ENCODE peak calls at places on chromosomes 7 and 10, in eight cellular contexts. One of them, this sample, is unnamed. For H3K27me3, the result is how much of the 10 kb centered on the place peaks cover.

GRCh38 chr10:59904431-59905065 is 1.8 kb downstream of the CCDC6 start:
- DNase-seq in CD4-positive, alpha-beta T cell: no peak
- DNase-seq in cardiac muscle cell: peak
- DNase-seq in ovary: no peak
- DNase-seq in AG04450: no peak
- DNase-seq in IMR-90: no peak
- DNase-seq in Peyer's patch: no peak
- DNase-seq in GM23248: peak
- DNase-seq in this sample: no peak

GRCh38 chr10:132961-133898 is 2.0 kb upstream of the ZMYND11 start:
- DNase-seq in AG04450: no peak
- DNase-seq in IMR-90: peak
- DNase-seq in cardiac muscle cell: no peak
- DNase-seq in GM23248: peak
- DNase-seq in CD4-positive, alpha-beta T cell: no peak
- DNase-seq in ovary: no peak
- DNase-seq in Peyer's patch: no peak
- DNase-seq in this sample: no peak

GRCh38 chr10:67015225-67015624 is 89.4 kb downstream of the LRRTM3 start:
- DNase-seq in Peyer's patch: no peak
- DNase-seq in IMR-90: no peak
- DNase-seq in AG04450: no peak
- DNase-seq in GM23248: no peak
- DNase-seq in cardiac muscle cell: no peak
- DNase-seq in ovary: no peak
- DNase-seq in CD4-positive, alpha-beta T cell: no peak
- DNase-seq in this sample: no peak

GRCh38 chr10:33377658-33378025 is 43.2 kb upstream of the NRP1 start:
- DNase-seq in Peyer's patch: no peak
- DNase-seq in ovary: no peak
- DNase-seq in GM23248: peak
- DNase-seq in AG04450: no peak
- DNase-seq in IMR-90: peak
- DNase-seq in CD4-positive, alpha-beta T cell: no peak
- DNase-seq in cardiac muscle cell: no peak
- DNase-seq in this sample: no peak

GRCh38 chr7:20816389-20816959 is 29.8 kb upstream of the SP8 start:
- DNase-seq in cardiac muscle cell: no peak
- DNase-seq in AG04450: no peak
- DNase-seq in ovary: no peak
- DNase-seq in GM23248: no peak
- DNase-seq in IMR-90: no peak
- DNase-seq in Peyer's patch: no peak
- DNase-seq in CD4-positive, alpha-beta T cell: no peak
- DNase-seq in this sample: no peak

GRCh38 chr10:102814873-102815661 is 22.1 kb downstream of the CYP17A1 start:
- DNase-seq in CD4-positive, alpha-beta T cell: no peak
- DNase-seq in IMR-90: peak
- DNase-seq in cardiac muscle cell: peak
- DNase-seq in AG04450: no peak
- DNase-seq in ovary: peak
- DNase-seq in Peyer's patch: peak
- DNase-seq in GM23248: peak
- DNase-seq in this sample: no peak

GRCh38 chr7:150372271-150373048 is 3.8 kb downstream of the REPIN1 start:
- DNase-seq in cardiac muscle cell: no peak
- DNase-seq in Peyer's patch: peak
- DNase-seq in CD4-positive, alpha-beta T cell: no peak
- DNase-seq in GM23248: no peak
- DNase-seq in IMR-90: no peak
- DNase-seq in ovary: no peak
- DNase-seq in AG04450: no peak
- DNase-seq in this sample: no peak

GRCh38 chr10:36880898-36881297 is 244.5 kb upstream of the ANKRD30A start:
- DNase-seq in CD4-positive, alpha-beta T cell: no peak
- DNase-seq in GM23248: peak
- DNase-seq in IMR-90: peak
- DNase-seq in cardiac muscle cell: peak
- DNase-seq in ovary: no peak
- DNase-seq in AG04450: peak
- DNase-seq in Peyer's patch: no peak
- DNase-seq in this sample: no peak

GRCh38 chr10:130016095-130016494 is 52.0 kb upstream of the EBF3 start:
- DNase-seq in GM23248: no peak
- DNase-seq in CD4-positive, alpha-beta T cell: no peak
- DNase-seq in Peyer's patch: no peak
- DNase-seq in cardiac muscle cell: no peak
- DNase-seq in AG04450: no peak
- DNase-seq in IMR-90: no peak
- DNase-seq in ovary: no peak
- DNase-seq in this sample: no peak

GRCh38 chr10:69088801-69089501 is 1.0 kb downstream of the SRGN start:
- DNase-seq in GM23248: peak
- DNase-seq in cardiac muscle cell: no peak
- DNase-seq in CD4-positive, alpha-beta T cell: no peak
- DNase-seq in AG04450: no peak
- DNase-seq in ovary: no peak
- DNase-seq in Peyer's patch: no peak
- DNase-seq in IMR-90: peak
- DNase-seq in this sample: peak

GRCh38 chr10:133150656-133151055 is 9.4 kb upstream of the KNDC1 start:
- DNase-seq in cardiac muscle cell: no peak
- DNase-seq in Peyer's patch: peak
- DNase-seq in ovary: no peak
- DNase-seq in AG04450: no peak
- DNase-seq in IMR-90: no peak
- DNase-seq in GM23248: no peak
- DNase-seq in CD4-positive, alpha-beta T cell: no peak
- DNase-seq in this sample: no peak

GRCh38 chr10:101123815-101124617 is 7.1 kb upstream of the TLX1 start:
- DNase-seq in CD4-positive, alpha-beta T cell: no peak
- DNase-seq in AG04450: no peak
- DNase-seq in ovary: no peak
- DNase-seq in IMR-90: no peak
- DNase-seq in cardiac muscle cell: no peak
- DNase-seq in GM23248: no peak
- DNase-seq in Peyer's patch: no peak
- DNase-seq in this sample: no peak

GRCh38 chr10:101123085-101123814 is 7.8 kb upstream of the TLX1 start:
- DNase-seq in IMR-90: no peak
- DNase-seq in Peyer's patch: no peak
- DNase-seq in ovary: no peak
- DNase-seq in cardiac muscle cell: no peak
- DNase-seq in GM23248: peak
- DNase-seq in CD4-positive, alpha-beta T cell: no peak
- DNase-seq in AG04450: no peak
- DNase-seq in this sample: no peak

GRCh38 chr10:101124933-101125332 is 6.2 kb upstream of the TLX1 start:
- DNase-seq in cardiac muscle cell: no peak
- DNase-seq in CD4-positive, alpha-beta T cell: no peak
- DNase-seq in ovary: no peak
- DNase-seq in AG04450: no peak
- DNase-seq in IMR-90: no peak
- DNase-seq in GM23248: no peak
- DNase-seq in Peyer's patch: no peak
- DNase-seq in this sample: no peak

GRCh38 chr10:101130141-101130540 is 959 bp upstream of the TLX1 start:
- DNase-seq in cardiac muscle cell: no peak
- DNase-seq in IMR-90: no peak
- DNase-seq in GM23248: no peak
- DNase-seq in CD4-positive, alpha-beta T cell: no peak
- DNase-seq in Peyer's patch: no peak
- DNase-seq in AG04450: no peak
- DNase-seq in ovary: no peak
- DNase-seq in this sample: no peak

GRCh38 chr10:101126684-101127628 is 4.1 kb upstream of the TLX1 start:
- DNase-seq in cardiac muscle cell: no peak
- DNase-seq in ovary: no peak
- DNase-seq in Peyer's patch: no peak
- DNase-seq in AG04450: no peak
- DNase-seq in CD4-positive, alpha-beta T cell: no peak
- DNase-seq in IMR-90: no peak
- DNase-seq in GM23248: no peak
- DNase-seq in this sample: no peak
- H3K27me3 ChIP-seq in cardiac muscle cell: half or more
- H3K27me3 ChIP-seq in ovary: under half
- H3K27me3 ChIP-seq in Peyer's patch: under half
- H3K27me3 ChIP-seq in AG04450: half or more
- H3K27me3 ChIP-seq in CD4-positive, alpha-beta T cell: half or more
- H3K27me3 ChIP-seq in IMR-90: half or more
- H3K27me3 ChIP-seq in GM23248: half or more
- H3K27me3 ChIP-seq in this sample: half or more

DNA sequence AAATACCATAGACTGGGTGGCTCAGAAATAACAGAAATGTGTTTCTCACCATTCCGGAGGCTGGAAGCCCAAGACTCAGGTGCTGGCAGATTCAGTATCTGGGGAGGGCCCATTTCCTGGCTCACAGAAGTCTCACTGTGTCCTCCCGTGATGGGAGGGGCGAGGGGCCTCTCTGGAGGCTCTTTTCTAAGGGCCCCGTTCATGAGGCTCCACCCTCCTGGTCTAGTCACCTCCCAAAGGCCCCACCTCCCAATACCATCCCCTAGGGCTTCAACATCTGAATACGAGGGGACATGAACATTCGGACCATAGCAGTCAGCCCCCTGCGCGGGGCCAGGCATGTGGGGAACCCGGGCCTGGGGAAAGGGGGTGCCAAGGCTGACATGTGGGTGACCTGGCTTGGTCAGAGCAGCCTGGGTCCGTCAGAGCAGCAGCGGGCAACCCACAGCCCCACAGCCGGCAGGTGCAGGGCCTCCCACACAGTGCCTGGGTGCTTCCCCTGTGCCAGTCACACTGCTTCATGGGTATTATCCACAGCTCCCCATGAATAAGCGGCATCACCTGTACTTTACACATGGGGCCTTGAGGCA is 13.3 kb upstream of the CNPY1 start:
- DNase-seq in Peyer's patch: no peak
- DNase-seq in IMR-90: no peak
- DNase-seq in AG04450: no peak
- DNase-seq in GM23248: no peak
- DNase-seq in cardiac muscle cell: no peak
- DNase-seq in CD4-positive, alpha-beta T cell: no peak
- DNase-seq in ovary: no peak
- DNase-seq in this sample: no peak
- H3K27me3 ChIP-seq in Peyer's patch: under half
- H3K27me3 ChIP-seq in IMR-90: under half
- H3K27me3 ChIP-seq in AG04450: under half
- H3K27me3 ChIP-seq in GM23248: under half
- H3K27me3 ChIP-seq in cardiac muscle cell: under half
- H3K27me3 ChIP-seq in CD4-positive, alpha-beta T cell: under half
- H3K27me3 ChIP-seq in ovary: under half
- H3K27me3 ChIP-seq in this sample: under half

GRCh38 chr7:155987681-155988080 is 175.4 kb upstream of the SHH start:
- DNase-seq in ovary: no peak
- DNase-seq in IMR-90: no peak
- DNase-seq in GM23248: no peak
- DNase-seq in cardiac muscle cell: no peak
- DNase-seq in Peyer's patch: no peak
- DNase-seq in AG04450: no peak
- DNase-seq in CD4-positive, alpha-beta T cell: no peak
- DNase-seq in this sample: no peak
- H3K27me3 ChIP-seq in ovary: under half
- H3K27me3 ChIP-seq in IMR-90: under half
- H3K27me3 ChIP-seq in GM23248: under half
- H3K27me3 ChIP-seq in cardiac muscle cell: under half
- H3K27me3 ChIP-seq in Peyer's patch: under half
- H3K27me3 ChIP-seq in AG04450: under half
- H3K27me3 ChIP-seq in CD4-positive, alpha-beta T cell: under half
- H3K27me3 ChIP-seq in this sample: under half

DNA sequence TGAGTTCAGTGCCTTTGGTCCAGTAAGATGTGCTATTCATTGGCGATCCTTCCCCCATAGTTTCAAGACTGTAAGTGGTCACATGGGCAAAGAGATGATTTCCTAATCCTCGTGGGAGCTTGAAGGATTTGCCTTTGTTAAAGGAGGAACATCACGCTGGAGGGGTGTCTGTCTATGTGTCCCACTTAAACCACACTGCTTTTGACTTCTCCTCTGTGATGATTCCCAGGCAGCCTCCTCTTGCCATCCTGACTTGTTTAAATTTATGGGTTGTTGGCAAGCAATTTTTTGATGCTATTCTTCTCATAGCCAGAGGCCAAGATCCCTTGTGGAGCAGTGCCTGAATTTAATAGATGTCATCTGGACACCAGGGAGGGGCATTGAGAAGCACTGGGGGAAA is 154.0 kb downstream of the TCF7L2 start:
- DNase-seq in IMR-90: no peak
- DNase-seq in AG04450: no peak
- DNase-seq in GM23248: peak
- DNase-seq in Peyer's patch: no peak
- DNase-seq in ovary: no peak
- DNase-seq in cardiac muscle cell: no peak
- DNase-seq in CD4-positive, alpha-beta T cell: no peak
- DNase-seq in this sample: no peak
- H3K27me3 ChIP-seq in IMR-90: under half
- H3K27me3 ChIP-seq in AG04450: under half
- H3K27me3 ChIP-seq in GM23248: under half
- H3K27me3 ChIP-seq in Peyer's patch: under half
- H3K27me3 ChIP-seq in ovary: under half
- H3K27me3 ChIP-seq in cardiac muscle cell: under half
- H3K27me3 ChIP-seq in CD4-positive, alpha-beta T cell: under half
- H3K27me3 ChIP-seq in this sample: under half

DNA sequence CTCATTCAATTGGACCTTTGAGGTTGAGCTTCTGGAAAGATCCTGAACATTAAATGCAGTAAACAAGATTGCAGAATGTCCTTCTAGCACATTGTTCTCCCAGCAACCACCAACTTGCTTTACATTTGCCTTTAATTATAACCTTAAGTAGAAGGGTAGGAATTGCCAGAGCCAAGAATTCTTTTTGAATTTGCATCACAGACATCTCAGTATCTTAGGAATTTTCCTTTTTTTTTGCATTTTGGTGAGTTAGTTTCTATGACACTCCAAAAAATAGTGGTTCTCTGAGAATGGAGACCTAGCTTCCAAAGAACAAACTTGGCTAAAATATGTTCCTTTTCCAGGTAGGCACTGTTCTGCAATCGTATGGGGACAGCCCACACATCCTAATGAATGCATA is 456.0 kb downstream of the GATA3 start:
- DNase-seq in AG04450: no peak
- DNase-seq in CD4-positive, alpha-beta T cell: no peak
- DNase-seq in cardiac muscle cell: no peak
- DNase-seq in ovary: no peak
- DNase-seq in Peyer's patch: no peak
- DNase-seq in GM23248: no peak
- DNase-seq in IMR-90: no peak
- DNase-seq in this sample: no peak
- H3K27me3 ChIP-seq in AG04450: under half
- H3K27me3 ChIP-seq in CD4-positive, alpha-beta T cell: under half
- H3K27me3 ChIP-seq in cardiac muscle cell: under half
- H3K27me3 ChIP-seq in ovary: under half
- H3K27me3 ChIP-seq in Peyer's patch: under half
- H3K27me3 ChIP-seq in GM23248: under half
- H3K27me3 ChIP-seq in IMR-90: under half
- H3K27me3 ChIP-seq in this sample: under half

DNA sequence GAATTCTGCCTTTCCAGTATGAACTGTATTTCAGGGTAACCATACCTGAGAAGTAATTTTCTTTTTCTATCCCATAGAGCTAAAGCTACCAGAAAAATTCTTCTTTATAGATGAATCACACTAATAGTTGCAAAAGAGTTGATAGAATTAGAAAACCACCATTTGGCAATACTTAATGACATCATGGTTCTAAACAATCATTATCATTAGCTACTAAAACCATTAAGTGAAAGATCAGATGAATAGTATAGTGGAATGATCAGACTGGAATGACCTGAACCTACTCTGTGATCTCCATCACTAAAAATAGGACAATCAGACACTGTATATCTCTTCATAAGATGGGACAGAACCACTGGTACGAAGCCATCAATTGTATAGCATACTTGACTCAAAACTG is 19.8 kb upstream of the ZC3HAV1L start:
- DNase-seq in AG04450: no peak
- DNase-seq in cardiac muscle cell: no peak
- DNase-seq in IMR-90: no peak
- DNase-seq in Peyer's patch: no peak
- DNase-seq in ovary: no peak
- DNase-seq in GM23248: no peak
- DNase-seq in CD4-positive, alpha-beta T cell: no peak
- DNase-seq in this sample: no peak
- H3K27me3 ChIP-seq in AG04450: under half
- H3K27me3 ChIP-seq in cardiac muscle cell: under half
- H3K27me3 ChIP-seq in IMR-90: under half
- H3K27me3 ChIP-seq in Peyer's patch: under half
- H3K27me3 ChIP-seq in ovary: under half
- H3K27me3 ChIP-seq in GM23248: under half
- H3K27me3 ChIP-seq in CD4-positive, alpha-beta T cell: under half
- H3K27me3 ChIP-seq in this sample: under half